ENCODE peak calls at places on chromosomes 13 and 19, in four cellular contexts. L is SHP77, J is ELR, R is EL. H is an unnamed sample.

GRCh38 chr19:13001502-13002388 is 6.5 kb downstream of the NFIX start:
- DNase-seq in L (no peak), J (no peak), R (no peak), H (no peak)

GRCh38 chr13:44918323-44919102 is 70.8 kb downstream of the NUFIP1 start:
- DNase-seq in L (peak; percentile 82), J (peak; percentile 99), R (peak; percentile 98), H (peak; percentile 82)

GRCh38 chr19:39212377-39212742 is 8.3 kb upstream of the SYCN start:
- DNase-seq in L (no peak), J (peak; percentile 36), R (peak; percentile 26), H (no peak)

GRCh38 chr13:89900104-89900760 is 1447.3 kb upstream of the MIR17HG start:
- DNase-seq in L (no peak), J (no peak), R (no peak), H (no peak)

GRCh38 chr13:105410602-105411001 is 1124.9 kb downstream of the EFNB2 start:
- DNase-seq in L (peak; percentile 54), J (peak; percentile 37), R (peak; percentile 43), H (no peak)

GRCh38 chr13:48443442-48444208 is 30.7 kb upstream of the LPAR6 start:
- DNase-seq in L (no peak), J (no peak), R (no peak), H (no peak)

GRCh38 chr13:110428281-110428680 is 121.2 kb downstream of the COL4A2 start:
- DNase-seq in L (no peak), J (no peak), R (no peak), H (no peak)

GRCh38 chr13:100443998-100444328 is 144.6 kb downstream of the GGACT start:
- DNase-seq in L (no peak), J (peak; percentile 28), R (peak; percentile 61), H (no peak)

GRCh38 chr13:19587635-19588300 is 26.4 kb upstream of the TPTE2 start:
- DNase-seq in L (peak; percentile 25), J (peak; percentile 79), R (peak; percentile 70), H (no peak)

GRCh38 chr19:6069268-6069771 is 41.0 kb downstream of the RFX2 start:
- DNase-seq in L (no peak), J (no peak), R (no peak), H (no peak)

GRCh38 chr13:74117207-74117705 is 16.9 kb downstream of the KLF12 start:
- DNase-seq in L (no peak), J (no peak), R (no peak), H (no peak)

GRCh38 chr13:48731957-48732569 is 78.3 kb downstream of the CYSLTR2 start:
- DNase-seq in L (peak; percentile 22), J (peak; percentile 23), R (peak; percentile 27), H (peak; percentile 20)

GRCh38 chr19:16449330-16449961 is 22.3 kb downstream of the EPS15L1 start:
- DNase-seq in L (no peak), J (peak; percentile 55), R (peak; percentile 45), H (no peak)

GRCh38 chr13:64633948-64634347 is 2596.2 kb downstream of the PCDH9 start:
- DNase-seq in L (no peak), J (no peak), R (no peak), H (no peak)

GRCh38 chr19:41552558-41552957 is 23.4 kb upstream of the CEACAM21 start:
- DNase-seq in L (no peak), J (no peak), R (no peak), H (no peak)

GRCh38 chr13:93420887-93421286 is 194.3 kb downstream of the GPC6 start:
- DNase-seq in L (no peak), J (no peak), R (no peak), H (no peak)

GRCh38 chr13:34833562-34834182 is 108.4 kb upstream of the NBEA start:
- DNase-seq in L (no peak), J (peak; percentile 62), R (peak; percentile 76), H (no peak)

GRCh38 chr19:48443262-48443661 is 2.5 kb upstream of the GRWD1 start:
- DNase-seq in L (no peak), J (no peak), R (no peak), H (no peak)

GRCh38 chr19:50705422-50706019 is 14.1 kb downstream of the SHANK1 start:
- DNase-seq in L (peak; percentile 28), J (peak; percentile 88), R (peak; percentile 79), H (no peak)

GRCh38 chr19:8340341-8341096 is 2.5 kb downstream of the KANK3 start:
- DNase-seq in L (no peak), J (no peak), R (no peak), H (no peak)

GRCh38 chr13:80862466-80862865 is 521.5 kb upstream of the SPRY2 start:
- DNase-seq in L (no peak), J (peak; percentile 27), R (no peak), H (no peak)

GRCh38 chr19:38842439-38843174 is 7.2 kb downstream of the HNRNPL start:
- DNase-seq in L (no peak), J (no peak), R (no peak), H (no peak)

GRCh38 chr19:16001481-16002312 is 52.9 kb downstream of the OR10H4 start:
- DNase-seq in L (no peak), J (peak; percentile 49), R (peak; percentile 66), H (no peak)

GRCh38 chr13:113814435-113814821 is 49.4 kb downstream of the GAS6 start:
- DNase-seq in L (peak; percentile 34), J (peak; percentile 53), R (peak; percentile 55), H (no peak)

GRCh38 chr13:34076943-34077703 is 259.2 kb downstream of the RFC3 start:
- DNase-seq in L (peak; percentile 10), J (peak; percentile 61), R (peak; percentile 68), H (no peak)

GRCh38 chr13:83634601-83635000 is 247.7 kb downstream of the SLITRK1 start:
- DNase-seq in L (no peak), J (no peak), R (no peak), H (no peak)

GRCh38 chr19:31261651-31262331 is 87.4 kb downstream of the TSHZ3 start:
- DNase-seq in L (no peak), J (no peak), R (no peak), H (no peak)

GRCh38 chr13:58960909-58961308 is 1202.8 kb downstream of the DIAPH3 start:
- DNase-seq in L (no peak), J (peak; percentile 1), R (no peak), H (no peak)

GRCh38 chr13:38656699-38657098 is 30.2 kb upstream of the FREM2 start:
- DNase-seq in L (no peak), J (no peak), R (no peak), H (no peak)

GRCh38 chr13:60944016-60944415 is 471.6 kb downstream of the PCDH20 start:
- DNase-seq in L (no peak), J (no peak), R (no peak), H (no peak)

GRCh38 chr19:15248648-15249559 is 16.7 kb upstream of the EPHX3 start:
- DNase-seq in L (no peak), J (peak; percentile 92), R (peak; percentile 94), H (no peak)

GRCh38 chr13:100039740-100040139 is 49.2 kb upstream of the PCCA start:
- DNase-seq in L (no peak), J (peak; percentile 47), R (peak; percentile 27), H (no peak)

GRCh38 chr13:20772401-20773131 is 1.2 kb downstream of the EEF1AKMT1 start:
- DNase-seq in L (no peak), J (peak; percentile 13), R (peak; percentile 4), H (no peak)

GRCh38 chr13:80276371-80277289 is 64.3 kb downstream of the SPRY2 start:
- DNase-seq in L (peak; percentile 83), J (peak; percentile 42), R (peak; percentile 68), H (no peak)

GRCh38 chr13:27792393-27793218 is at the start of gene GSX1:
- DNase-seq in L (no peak), J (peak; percentile 53), R (peak; percentile 55), H (no peak)

GRCh38 chr19:35744335-35744687 is 907 bp downstream of the U2AF1L4 start:
- DNase-seq in L (no peak), J (no peak), R (no peak), H (no peak)

GRCh38 chr13:69178000-69178399 is 929.6 kb upstream of the ATXN8OS start:
- DNase-seq in L (no peak), J (no peak), R (no peak), H (no peak)

GRCh38 chr19:4971424-4971793 is 2.5 kb downstream of the KDM4B start:
- DNase-seq in L (no peak), J (peak; percentile 40), R (peak; percentile 35), H (no peak)

GRCh38 chr13:91236182-91236581 is 111.3 kb upstream of the MIR17HG start:
- DNase-seq in L (no peak), J (no peak), R (no peak), H (no peak)